ENCODE peak calls at places on chromosomes 2 and 18, in five cellular contexts. A is DND-41, O is GM12878, N is spleen, H is upper lobe of right lung. L is an unnamed sample.

GRCh38 chr2:9294764-9295163 is 88.2 kb downstream of the ASAP2 start:
- DNase-seq in A (no peak), O (no peak), N (no peak), H (no peak), L (peak)

GRCh38 chr2:57981369-57981768 is 65.2 kb upstream of the VRK2 start:
- DNase-seq in A (no peak), O (no peak), N (no peak), H (no peak), L (no peak)

GRCh38 chr2:235614900-235615712 is 121.3 kb downstream of the AGAP1 start:
- DNase-seq in A (no peak), O (no peak), N (no peak), H (no peak), L (peak)

GRCh38 chr2:151337643-151338042 is 19.7 kb upstream of the TNFAIP6 start:
- DNase-seq in A (no peak), O (no peak), N (no peak), H (no peak), L (no peak)

GRCh38 chr2:36354816-36355156 is 792 bp upstream of the CRIM1 start:
- DNase-seq in A (no peak), O (no peak), N (no peak), H (no peak), L (no peak)

GRCh38 chr2:162245737-162246136 is 2.5 kb upstream of the FAP start:
- DNase-seq in A (no peak), O (no peak), N (no peak), H (no peak), L (no peak)

GRCh38 chr2:236237468-236238190 is 26.6 kb downstream of the ASB18 start:
- DNase-seq in A (no peak), O (no peak), N (no peak), H (no peak), L (no peak)

GRCh38 chr18:44079602-44080001 is 601.1 kb upstream of the SETBP1 start:
- DNase-seq in A (no peak), O (no peak), N (no peak), H (no peak), L (no peak)

GRCh38 chr2:1891147-1891546 is 146.8 kb upstream of the PXDN start:
- DNase-seq in A (no peak), O (no peak), N (no peak), H (no peak), L (no peak)

GRCh38 chr2:128346811-128347558 is 28.3 kb upstream of the HS6ST1 start:
- DNase-seq in A (no peak), O (no peak), N (peak), H (no peak), L (peak)

GRCh38 chr2:32910883-32911598 is 35.7 kb upstream of the LTBP1 start:
- DNase-seq in A (peak), O (peak), N (no peak), H (no peak), L (no peak)

GRCh38 chr2:127183771-127184170 is 36.3 kb downstream of the CYP27C1 start:
- DNase-seq in A (no peak), O (no peak), N (no peak), H (no peak), L (no peak)

GRCh38 chr2:27710640-27711430 is 47.1 kb downstream of the SLC4A1AP start:
- DNase-seq in A (no peak), O (no peak), N (no peak), H (no peak), L (no peak)

DNA sequence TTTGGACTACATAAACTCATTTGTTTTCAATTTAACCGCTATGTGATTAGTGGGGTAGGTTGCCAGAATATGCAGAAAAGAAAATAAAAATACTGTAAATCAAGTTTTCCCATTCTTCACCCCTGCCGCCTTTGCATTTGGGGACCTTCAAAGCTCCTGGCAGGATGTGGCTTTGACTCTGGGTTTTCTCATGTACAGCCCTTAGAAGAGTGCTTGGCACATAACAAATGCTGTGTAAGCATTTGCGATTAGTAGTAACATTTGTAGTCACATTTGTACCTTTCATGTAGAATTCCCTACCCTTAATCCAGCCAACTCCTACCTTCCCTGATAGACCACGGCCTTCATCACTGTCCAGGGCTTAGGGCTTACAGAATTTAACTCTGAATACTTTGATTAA is 262.6 kb downstream of the MREG start:
- DNase-seq in A (peak), O (no peak), N (no peak), H (no peak), L (no peak)
- H3K27ac ChIP-seq in A (no peak), O (no peak), N (no peak), H (no peak), L (peak)

DNA sequence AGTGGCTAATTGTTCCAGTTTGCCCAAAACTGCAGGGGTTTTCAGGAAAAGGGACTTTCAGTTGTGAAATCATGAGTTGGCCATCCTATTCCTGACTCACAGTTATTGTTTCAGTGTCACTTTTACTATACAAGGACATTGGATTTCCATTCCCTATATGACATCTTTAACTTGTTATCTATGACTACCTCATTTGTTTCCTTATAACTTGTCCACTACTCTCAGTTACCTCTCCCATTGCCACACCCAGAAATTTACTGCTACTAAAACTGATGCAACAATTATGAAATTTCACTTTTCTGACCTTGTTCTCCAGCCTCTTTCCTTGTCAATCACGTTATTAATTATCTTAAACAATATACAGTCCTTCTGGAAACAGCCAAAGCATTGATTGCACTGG is 116.5 kb upstream of the ZNF804A start:
- DNase-seq in A (no peak), O (no peak), N (no peak), H (no peak), L (no peak)
- H3K4me3 ChIP-seq in A (no peak), O (no peak), N (no peak), H (no peak), L (no peak)

DNA sequence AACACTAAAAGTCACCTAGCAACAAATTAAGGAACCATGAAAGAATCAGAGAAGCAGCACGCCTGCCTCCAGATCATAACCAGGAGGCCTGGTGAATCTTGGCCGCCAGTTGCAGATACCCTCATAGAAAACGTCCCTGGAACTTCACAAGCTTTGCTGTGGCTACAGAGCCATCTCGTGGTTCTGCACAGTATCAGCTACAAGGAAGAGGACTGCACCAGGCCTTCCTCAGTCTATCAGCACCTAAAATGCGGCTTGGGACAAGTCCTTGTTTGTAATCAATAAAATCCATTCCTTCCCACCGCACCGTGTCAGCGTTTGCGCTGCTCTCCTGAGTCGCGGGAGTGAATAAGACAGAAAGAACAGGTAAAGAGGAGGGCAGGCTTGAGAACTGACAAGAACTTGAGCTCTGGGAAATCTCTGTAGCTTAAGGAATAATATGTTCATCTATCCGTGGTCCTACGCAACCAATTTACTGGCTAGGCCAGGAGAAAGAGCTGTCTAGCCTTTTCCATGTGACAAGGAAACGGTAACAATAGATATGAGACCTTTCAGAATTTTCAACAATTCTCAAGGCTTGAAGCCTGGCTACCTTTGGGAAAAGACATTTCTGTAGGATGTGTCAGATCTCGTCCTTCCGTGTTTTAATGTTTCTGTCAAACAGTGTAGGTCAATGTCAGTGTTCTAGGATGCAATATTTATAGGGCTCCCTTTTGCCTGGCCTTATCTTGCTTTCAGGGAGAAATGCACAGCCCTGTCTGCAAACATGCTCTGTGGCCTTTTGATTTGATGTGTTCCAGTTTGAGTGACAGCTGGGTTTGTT is 128.5 kb upstream of the RAB12 start:
- DNase-seq in A (peak), O (no peak), N (no peak), H (no peak), L (no peak)
- TF ChIP-seq CTCF in A (peak), O (peak), N (peak), H (peak), L (no peak)

DNA sequence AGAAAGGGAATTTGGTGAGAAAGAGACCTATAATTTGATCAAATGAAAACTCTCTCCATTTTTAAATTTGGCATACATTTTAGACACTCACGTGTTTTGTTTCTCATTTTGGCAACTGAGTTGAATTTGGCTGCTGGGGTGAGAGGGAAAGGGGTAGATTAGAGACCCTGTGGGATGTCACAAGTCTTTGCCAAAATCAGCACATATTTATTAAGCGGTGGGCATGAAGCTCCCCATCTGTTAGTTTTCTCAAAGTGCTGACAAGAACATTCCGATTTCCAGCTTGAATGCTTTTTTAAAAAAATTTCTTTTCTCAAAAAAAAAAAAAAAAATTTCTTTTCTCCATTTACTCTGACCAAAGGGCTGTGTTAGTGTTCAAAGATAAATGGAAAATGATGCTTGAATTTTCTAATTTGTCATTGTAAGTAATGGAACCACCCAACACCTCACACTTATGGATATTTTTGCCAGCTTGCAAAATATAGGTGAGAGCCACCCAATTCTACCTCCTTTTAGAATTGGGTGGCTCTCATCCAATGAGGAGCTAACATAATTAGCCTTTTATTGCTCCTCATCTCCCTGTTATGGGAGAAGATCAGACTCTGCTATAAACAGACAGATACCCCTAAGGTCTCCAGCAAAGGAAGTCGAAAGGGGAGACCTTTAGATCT is 222.9 kb upstream of the FN1 start:
- DNase-seq in A (no peak), O (no peak), N (no peak), H (no peak), L (no peak)
- H3K27ac ChIP-seq in A (no peak), O (no peak), N (no peak), H (peak), L (no peak)

GRCh38 chr2:238897122-238897880 is 49.4 kb downstream of the TWIST2 start:
- DNase-seq in A (no peak), O (no peak), N (peak), H (no peak), L (no peak)

GRCh38 chr2:238898534-238899281 is 50.8 kb downstream of the TWIST2 start:
- DNase-seq in A (no peak), O (no peak), N (peak), H (no peak), L (no peak)

GRCh38 chr2:238900511-238900910 is 52.6 kb downstream of the TWIST2 start:
- DNase-seq in A (no peak), O (no peak), N (peak), H (no peak), L (no peak)

GRCh38 chr2:238897911-238898311 is 50.0 kb downstream of the TWIST2 start:
- DNase-seq in A (no peak), O (no peak), N (peak), H (no peak), L (no peak)

GRCh38 chr2:238899386-238899785 is 51.5 kb downstream of the TWIST2 start:
- DNase-seq in A (no peak), O (no peak), N (peak), H (no peak), L (no peak)
- H3K4me3 ChIP-seq in A (no peak), O (no peak), N (no peak), H (no peak), L (no peak)

GRCh38 chr18:76656925-76657324 is 161.9 kb upstream of the ZNF516 start:
- DNase-seq in A (no peak), O (no peak), N (no peak), H (no peak), L (no peak)

GRCh38 chr18:76657911-76658475 is 163.0 kb upstream of the ZNF516 start:
- DNase-seq in A (peak), O (no peak), N (no peak), H (no peak), L (no peak)

GRCh38 chr18:76657428-76657827 is 162.4 kb upstream of the ZNF516 start:
- DNase-seq in A (peak), O (no peak), N (no peak), H (no peak), L (no peak)

GRCh38 chr18:76660571-76661192 is 161.7 kb upstream of the ZNF236 start:
- DNase-seq in A (no peak), O (no peak), N (no peak), H (no peak), L (no peak)

GRCh38 chr18:76658627-76659026 is 163.6 kb upstream of the ZNF516 start:
- DNase-seq in A (peak), O (no peak), N (no peak), H (no peak), L (no peak)
- TF ChIP-seq CTCF in A (peak), O (peak), N (no peak), H (no peak), L (no peak)

GRCh38 chr2:28748176-28748575 is 3.5 kb upstream of the PPP1CB start:
- DNase-seq in A (no peak), O (no peak), N (no peak), H (no peak), L (no peak)
- H3K27ac ChIP-seq in A (no peak), O (no peak), N (no peak), H (no peak), L (peak)

GRCh38 chr2:5689790-5690189 is 2.4 kb upstream of the SOX11 start:
- DNase-seq in A (no peak), O (no peak), N (no peak), H (no peak), L (no peak)
- H3K4me3 ChIP-seq in A (no peak), O (no peak), N (no peak), H (no peak), L (no peak)

GRCh38 chr2:231710751-231711676 is 2.7 kb downstream of the PTMA start:
- DNase-seq in A (peak), O (no peak), N (peak), H (peak), L (peak)
- TF ChIP-seq CTCF in A (no peak), O (no peak), N (no peak), H (no peak), L (no peak)

DNA sequence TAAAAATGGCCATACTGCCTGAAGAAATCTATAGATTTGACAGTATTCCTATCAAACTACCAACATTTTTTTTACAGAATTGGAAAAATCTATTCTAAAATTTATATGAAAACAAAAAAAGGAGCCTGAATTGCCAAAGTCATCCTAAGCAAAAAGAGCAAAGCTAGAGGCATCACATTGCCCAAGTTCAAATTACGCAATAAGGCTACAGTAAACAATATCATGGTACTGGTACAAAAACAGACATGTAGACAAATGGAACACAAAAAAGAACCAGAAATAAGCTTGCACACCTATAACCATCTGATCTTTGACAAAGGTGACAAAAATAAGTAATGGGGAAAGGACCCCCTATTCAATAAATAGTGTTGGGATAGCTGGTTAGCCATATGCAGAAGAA is 50.2 kb upstream of the THSD7B start:
- DNase-seq in A (no peak), O (no peak), N (no peak), H (no peak), L (no peak)
- H3K27ac ChIP-seq in A (no peak), O (no peak), N (no peak), H (no peak), L (no peak)